ENCODE peak calls at places on chromosomes 11 and 22, in seven cellular contexts. L is NCI-H774, A is NCI-H748 treated with DMSO at 0.1 percent for 48 hours, G is iPS-NIHi11, M is substantia nigra, T is SHP77, K is SJSA1. U is an unnamed sample.

GRCh38 chr22:25354456-25354855 is 135.0 kb downstream of the CRYBB2 start:
- DNase-seq in L (no peak), A (no peak), G (no peak), M (no peak), T (no peak), K (no peak), U (no peak)

GRCh38 chr11:2123628-2123960 is 15.6 kb downstream of the IGF2 start:
- DNase-seq in L (no peak), A (no peak), G (no peak), M (no peak), T (no peak), K (no peak), U (no peak)

GRCh38 chr11:44860346-44860745 is 90.3 kb downstream of the TP53I11 start:
- DNase-seq in L (no peak), A (no peak), G (no peak), M (no peak), T (no peak), K (no peak), U (no peak)

GRCh38 chr11:124219126-124219525 is 21.8 kb upstream of the OR8G1 start:
- DNase-seq in L (no peak), A (no peak), G (no peak), M (no peak), T (no peak), K (no peak), U (no peak)

GRCh38 chr11:75436806-75437205 is 3.8 kb upstream of the KLHL35 start:
- DNase-seq in L (no peak), A (no peak), G (no peak), M (no peak), T (no peak), K (no peak), U (no peak)

GRCh38 chr11:10488121-10488580 is 33.1 kb downstream of the AMPD3 start:
- DNase-seq in L (no peak), A (no peak), G (peak; percentile 55), M (no peak), T (no peak), K (peak; percentile 20), U (no peak)

GRCh38 chr11:55791606-55792005 is 3.8 kb upstream of the OR5D14 start:
- DNase-seq in L (no peak), A (no peak), G (no peak), M (no peak), T (no peak), K (no peak), U (no peak)

GRCh38 chr11:46555269-46556054 is 38.4 kb downstream of the AMBRA1 start:
- DNase-seq in L (no peak), A (no peak), G (no peak), M (no peak), T (no peak), K (no peak), U (no peak)

GRCh38 chr11:100484948-100485347 is 202.1 kb upstream of the ARHGAP42 start:
- DNase-seq in L (no peak), A (no peak), G (no peak), M (no peak), T (no peak), K (no peak), U (no peak)

GRCh38 chr11:2377511-2378443 is 667 bp downstream of the CD81 start:
- DNase-seq in L (peak; percentile 5), A (no peak), G (peak; percentile 88), M (no peak), T (no peak), K (no peak), U (peak; percentile 79)

U was measured in heart left ventricle.